ENCODE peak calls at places on chromosomes 12 and 14, in six cellular contexts. L, O, K, S, P and E are unnamed samples.

GRCh38 chr12:48442191-48442828 is 30.0 kb upstream of the ANP32D start:
- DNase-seq in K (no peak), S (no peak), O (peak; percentile 3), P (peak; percentile 15), L (peak; percentile 15), E (peak; percentile 8)

GRCh38 chr12:121933522-121934317 is 15.3 kb downstream of the CFAP251 start:
- DNase-seq in P (peak; percentile 93), L (no peak), O (no peak), K (no peak), S (no peak), E (peak; percentile 34)

GRCh38 chr12:47940773-47941474 is 22.5 kb upstream of the TMEM106C start:
- DNase-seq in P (no peak), L (no peak), O (no peak), K (no peak), S (no peak), E (no peak)

GRCh38 chr14:89212386-89213235 is 204.4 kb downstream of the FOXN3 start:
- DNase-seq in P (no peak), K (peak; percentile 25), S (no peak), L (no peak), O (no peak), E (peak; percentile 47)

GRCh38 chr14:22390195-22390594 is 198.8 kb downstream of the DAD1 start:
- DNase-seq in K (no peak), L (no peak), P (no peak), O (no peak), S (no peak), E (peak; percentile 8)

GRCh38 chr14:34981743-34982420 is 910 bp upstream of the SRP54 start:
- DNase-seq in S (no peak), K (no peak), O (no peak), L (no peak), P (no peak), E (peak; percentile 69)

GRCh38 chr14:21699551-21699950 is 25.9 kb upstream of the OR4E1 start:
- DNase-seq in L (no peak), S (no peak), O (no peak), K (no peak), P (no peak), E (no peak)

GRCh38 chr12:57939291-57939690 is 2.1 kb upstream of the ATP23 start:
- DNase-seq in L (no peak), P (no peak), K (no peak), S (no peak), O (no peak), E (peak; percentile 91)

GRCh38 chr12:79238246-79238645 is 373.7 kb downstream of the SYT1 start:
- DNase-seq in S (no peak), K (no peak), L (no peak), P (no peak), O (no peak), E (no peak)
- TF ChIP-seq MYC in S (no peak), K (no peak), L (no peak), P (no peak), O (no peak), E (no peak)

GRCh38 chr12:7090222-7090998 is 1.8 kb downstream of the C1R start:
- DNase-seq in K (no peak), P (no peak), L (no peak), S (no peak), O (no peak), E (no peak)

GRCh38 chr12:7092229-7092985 is at the start of gene C1R:
- DNase-seq in P (peak; percentile 61), K (peak; percentile 67), O (peak; percentile 48), S (no peak), L (peak; percentile 69), E (peak; percentile 61)

GRCh38 chr12:7091660-7092228 is 501 bp downstream of the C1R start:
- DNase-seq in K (no peak), O (no peak), P (no peak), L (no peak), S (no peak), E (no peak)

GRCh38 chr12:7089196-7089871 is 2.9 kb downstream of the C1R start:
- DNase-seq in P (no peak), S (no peak), O (no peak), K (no peak), L (no peak), E (no peak)

GRCh38 chr12:7091171-7091570 is 1.1 kb downstream of the C1R start:
- DNase-seq in O (no peak), K (no peak), L (no peak), S (no peak), P (no peak), E (no peak)
- TF ChIP-seq MYC in O (no peak), K (no peak), L (no peak), S (no peak), P (no peak), E (no peak)

DNA sequence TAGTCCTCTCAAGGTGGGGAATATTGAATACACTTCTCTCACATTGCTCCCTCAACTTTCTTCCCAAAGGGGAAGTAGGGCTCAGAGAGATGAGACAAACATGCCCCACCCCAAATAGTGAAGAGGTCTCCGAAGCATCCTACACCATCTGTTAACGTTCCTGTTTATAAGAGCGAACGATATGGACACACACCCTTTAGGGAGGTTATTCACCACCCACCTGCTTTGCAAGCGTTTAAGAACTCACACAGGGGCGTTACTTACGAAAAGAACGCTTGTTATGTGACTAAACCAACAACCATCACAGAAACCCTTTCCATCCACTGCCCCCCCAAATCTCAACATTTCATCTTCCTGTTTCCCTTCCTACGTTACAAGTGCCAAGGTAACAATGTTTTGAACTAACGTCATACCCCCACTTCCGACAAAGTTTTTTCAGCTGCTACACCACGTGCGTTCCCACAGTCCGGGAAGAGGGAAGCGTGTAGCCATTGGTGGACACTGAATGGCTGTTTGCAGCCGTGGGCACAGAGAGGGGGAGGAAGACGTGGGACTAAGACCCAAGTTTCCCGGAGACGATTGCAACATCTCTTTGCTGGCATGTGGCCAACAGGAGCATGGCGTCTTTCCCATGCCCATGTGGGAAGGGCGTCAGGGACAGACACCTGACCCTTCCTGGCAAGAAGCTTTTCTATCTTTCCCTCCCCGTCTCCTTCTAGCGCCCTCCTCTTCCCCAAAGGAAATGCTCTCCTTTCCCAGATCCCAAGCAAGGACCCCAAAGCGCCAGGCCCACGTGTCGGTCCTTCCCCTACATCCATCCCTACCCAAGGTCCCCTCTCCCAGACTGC is 1.2 kb downstream of the YBX3 start:
- DNase-seq in O (peak; percentile 81), L (peak; percentile 78), S (peak; percentile 53), K (peak; percentile 100), P (peak; percentile 47), E (peak; percentile 85)
- TF ChIP-seq MYC in O (peak; percentile 92), L (peak; percentile 94), S (no peak), K (peak; percentile 75), P (no peak), E (peak; percentile 99)

GRCh38 chr14:104389326-104390220 is 190.0 kb upstream of the C14orf180 start:
- DNase-seq in S (no peak), P (no peak), L (no peak), O (no peak), K (no peak), E (no peak)

GRCh38 chr14:104387000-104387384 is 192.6 kb upstream of the C14orf180 start:
- DNase-seq in P (no peak), K (no peak), L (no peak), S (no peak), O (no peak), E (no peak)

GRCh38 chr14:104388631-104389325 is 190.8 kb upstream of the C14orf180 start:
- DNase-seq in L (no peak), P (no peak), K (no peak), O (no peak), S (no peak), E (no peak)

GRCh38 chr14:104387385-104388010 is 192.1 kb upstream of the C14orf180 start:
- DNase-seq in S (no peak), P (no peak), O (no peak), L (no peak), K (no peak), E (no peak)

GRCh38 chr14:104388011-104388521 is 191.5 kb upstream of the C14orf180 start:
- DNase-seq in S (no peak), K (no peak), O (no peak), P (no peak), L (no peak), E (no peak)
- TF ChIP-seq MYC in S (no peak), K (no peak), O (no peak), P (no peak), L (no peak), E (no peak)

GRCh38 chr14:72779679-72780078 is 114.2 kb downstream of the DPF3 start:
- DNase-seq in L (no peak), S (no peak), K (no peak), P (no peak), O (no peak), E (no peak)
- TF ChIP-seq MYC in L (no peak), S (no peak), K (no peak), P (no peak), O (no peak), E (no peak)

GRCh38 chr14:26730929-26731618 is 133.2 kb upstream of the NOVA1 start:
- DNase-seq in L (no peak), P (peak; percentile 12), S (no peak), O (no peak), K (peak; percentile 39), E (peak; percentile 24)
- TF ChIP-seq MYC in L (no peak), P (no peak), S (no peak), O (no peak), K (no peak), E (no peak)